ENCODE peak calls at places on chromosomes 4 and X, in ten cellular contexts. One of them, this sample, is unnamed.

GRCh38 chr4:148926861-148927260 is 484.6 kb upstream of the NR3C2 start:
- DNase-seq in MV-4-11: no peak
- DNase-seq in stimulated activated CD8-positive, alpha-beta memory T cell treated with anti-CD3 and anti-CD28 coated beads, Interleukin-15, amount 100 ng/mL, for 4 hours: no peak
- DNase-seq in brain microvascular endothelial cell: no peak
- DNase-seq in HT-29: no peak
- DNase-seq in substantia nigra: peak
- DNase-seq in NT2/D1: no peak
- DNase-seq in ACHN: no peak
- DNase-seq in uterus: no peak
- DNase-seq in NCI-H1105 treated with DMSO at 0.1 percent for 48 hours: peak
- DNase-seq in this sample: peak

GRCh38 chr4:76698141-76698540 is 199.8 kb downstream of the SOWAHB start:
- DNase-seq in MV-4-11: no peak
- DNase-seq in stimulated activated CD8-positive, alpha-beta memory T cell treated with anti-CD3 and anti-CD28 coated beads, Interleukin-15, amount 100 ng/mL, for 4 hours: no peak
- DNase-seq in brain microvascular endothelial cell: no peak
- DNase-seq in HT-29: no peak
- DNase-seq in substantia nigra: no peak
- DNase-seq in NT2/D1: no peak
- DNase-seq in ACHN: no peak
- DNase-seq in uterus: no peak
- DNase-seq in NCI-H1105 treated with DMSO at 0.1 percent for 48 hours: no peak
- DNase-seq in this sample: no peak

GRCh38 chr4:48483006-48483776 is at the start of gene SLC10A4:
- DNase-seq in MV-4-11: no peak
- DNase-seq in stimulated activated CD8-positive, alpha-beta memory T cell treated with anti-CD3 and anti-CD28 coated beads, Interleukin-15, amount 100 ng/mL, for 4 hours: no peak
- DNase-seq in brain microvascular endothelial cell: no peak
- DNase-seq in HT-29: no peak
- DNase-seq in substantia nigra: no peak
- DNase-seq in NT2/D1: peak
- DNase-seq in ACHN: no peak
- DNase-seq in uterus: no peak
- DNase-seq in NCI-H1105 treated with DMSO at 0.1 percent for 48 hours: peak
- DNase-seq in this sample: no peak

GRCh38 chr4:8199594-8200301 is 658 bp downstream of the SH3TC1 start:
- DNase-seq in MV-4-11: no peak
- DNase-seq in stimulated activated CD8-positive, alpha-beta memory T cell treated with anti-CD3 and anti-CD28 coated beads, Interleukin-15, amount 100 ng/mL, for 4 hours: no peak
- DNase-seq in brain microvascular endothelial cell: no peak
- DNase-seq in HT-29: peak
- DNase-seq in substantia nigra: no peak
- DNase-seq in NT2/D1: no peak
- DNase-seq in ACHN: no peak
- DNase-seq in uterus: no peak
- DNase-seq in NCI-H1105 treated with DMSO at 0.1 percent for 48 hours: no peak
- DNase-seq in this sample: no peak

GRCh38 chrX:54415534-54416350 is 24.5 kb upstream of the TSR2 start:
- DNase-seq in MV-4-11: peak
- DNase-seq in stimulated activated CD8-positive, alpha-beta memory T cell treated with anti-CD3 and anti-CD28 coated beads, Interleukin-15, amount 100 ng/mL, for 4 hours: no peak
- DNase-seq in brain microvascular endothelial cell: no peak
- DNase-seq in HT-29: no peak
- DNase-seq in substantia nigra: no peak
- DNase-seq in NT2/D1: no peak
- DNase-seq in ACHN: no peak
- DNase-seq in uterus: no peak
- DNase-seq in NCI-H1105 treated with DMSO at 0.1 percent for 48 hours: no peak
- DNase-seq in this sample: no peak

GRCh38 chrX:135890087-135890585 is 3.1 kb downstream of the CT45A10 start:
- DNase-seq in MV-4-11: peak
- DNase-seq in stimulated activated CD8-positive, alpha-beta memory T cell treated with anti-CD3 and anti-CD28 coated beads, Interleukin-15, amount 100 ng/mL, for 4 hours: no peak
- DNase-seq in brain microvascular endothelial cell: no peak
- DNase-seq in HT-29: no peak
- DNase-seq in substantia nigra: no peak
- DNase-seq in NT2/D1: no peak
- DNase-seq in ACHN: no peak
- DNase-seq in uterus: no peak
- DNase-seq in NCI-H1105 treated with DMSO at 0.1 percent for 48 hours: no peak
- DNase-seq in this sample: no peak

GRCh38 chr4:145881585-145881984 is 57.0 kb downstream of the ZNF827 start:
- DNase-seq in MV-4-11: no peak
- DNase-seq in stimulated activated CD8-positive, alpha-beta memory T cell treated with anti-CD3 and anti-CD28 coated beads, Interleukin-15, amount 100 ng/mL, for 4 hours: no peak
- DNase-seq in brain microvascular endothelial cell: no peak
- DNase-seq in HT-29: no peak
- DNase-seq in substantia nigra: no peak
- DNase-seq in NT2/D1: no peak
- DNase-seq in ACHN: no peak
- DNase-seq in uterus: no peak
- DNase-seq in NCI-H1105 treated with DMSO at 0.1 percent for 48 hours: no peak
- DNase-seq in this sample: no peak

GRCh38 chr4:141898336-141898735 is 262.0 kb downstream of the IL15 start:
- DNase-seq in MV-4-11: no peak
- DNase-seq in stimulated activated CD8-positive, alpha-beta memory T cell treated with anti-CD3 and anti-CD28 coated beads, Interleukin-15, amount 100 ng/mL, for 4 hours: no peak
- DNase-seq in brain microvascular endothelial cell: no peak
- DNase-seq in HT-29: no peak
- DNase-seq in substantia nigra: no peak
- DNase-seq in NT2/D1: no peak
- DNase-seq in ACHN: no peak
- DNase-seq in uterus: no peak
- DNase-seq in NCI-H1105 treated with DMSO at 0.1 percent for 48 hours: no peak
- DNase-seq in this sample: no peak

GRCh38 chr4:70667710-70668535 is 1.6 kb upstream of the JCHAIN start:
- DNase-seq in MV-4-11: no peak
- DNase-seq in stimulated activated CD8-positive, alpha-beta memory T cell treated with anti-CD3 and anti-CD28 coated beads, Interleukin-15, amount 100 ng/mL, for 4 hours: no peak
- DNase-seq in brain microvascular endothelial cell: no peak
- DNase-seq in HT-29: no peak
- DNase-seq in substantia nigra: no peak
- DNase-seq in NT2/D1: no peak
- DNase-seq in ACHN: no peak
- DNase-seq in uterus: no peak
- DNase-seq in NCI-H1105 treated with DMSO at 0.1 percent for 48 hours: no peak
- DNase-seq in this sample: no peak

GRCh38 chr4:170497105-170497504 is 407.3 kb upstream of the AADAT start:
- DNase-seq in MV-4-11: no peak
- DNase-seq in stimulated activated CD8-positive, alpha-beta memory T cell treated with anti-CD3 and anti-CD28 coated beads, Interleukin-15, amount 100 ng/mL, for 4 hours: no peak
- DNase-seq in brain microvascular endothelial cell: no peak
- DNase-seq in HT-29: peak
- DNase-seq in substantia nigra: no peak
- DNase-seq in NT2/D1: no peak
- DNase-seq in ACHN: peak
- DNase-seq in uterus: no peak
- DNase-seq in NCI-H1105 treated with DMSO at 0.1 percent for 48 hours: peak
- DNase-seq in this sample: no peak

GRCh38 chr4:140595065-140595464 is 26.3 kb upstream of the UCP1 start:
- DNase-seq in MV-4-11: no peak
- DNase-seq in stimulated activated CD8-positive, alpha-beta memory T cell treated with anti-CD3 and anti-CD28 coated beads, Interleukin-15, amount 100 ng/mL, for 4 hours: no peak
- DNase-seq in brain microvascular endothelial cell: no peak
- DNase-seq in HT-29: peak
- DNase-seq in substantia nigra: no peak
- DNase-seq in NT2/D1: no peak
- DNase-seq in ACHN: peak
- DNase-seq in uterus: no peak
- DNase-seq in NCI-H1105 treated with DMSO at 0.1 percent for 48 hours: peak
- DNase-seq in this sample: no peak

This sample was measured in left cardiac atrium.